ENCODE peak calls at places on chromosomes 1 and 21, in six cellular contexts. One of them, this sample, is unnamed.

GRCh38 chr1:34763142-34763781 is 3.7 kb downstream of the GJB4 start:
- DNase-seq in fibroblast of lung: no peak
- DNase-seq in tibial nerve: no peak
- DNase-seq in heart right ventricle: no peak
- DNase-seq in IMR-90: peak
- DNase-seq in NB4: no peak
- DNase-seq in this sample: no peak

GRCh38 chr1:47416319-47417128 is 439 bp downstream of the FOXE3 start:
- DNase-seq in tibial nerve: no peak
- DNase-seq in IMR-90: no peak
- DNase-seq in fibroblast of lung: no peak
- DNase-seq in heart right ventricle: no peak
- DNase-seq in NB4: no peak
- DNase-seq in this sample: no peak

GRCh38 chr1:21836010-21836409 is 23.9 kb downstream of the LDLRAD2 start:
- DNase-seq in NB4: no peak
- DNase-seq in fibroblast of lung: no peak
- DNase-seq in heart right ventricle: no peak
- DNase-seq in tibial nerve: no peak
- DNase-seq in IMR-90: no peak
- DNase-seq in this sample: no peak

GRCh38 chr1:7893529-7894180 is 40.8 kb upstream of the UTS2 start:
- DNase-seq in heart right ventricle: no peak
- DNase-seq in fibroblast of lung: peak
- DNase-seq in IMR-90: peak
- DNase-seq in NB4: no peak
- DNase-seq in tibial nerve: no peak
- DNase-seq in this sample: no peak

GRCh38 chr1:31651766-31652165 is 7.1 kb upstream of the PEF1 start:
- DNase-seq in IMR-90: no peak
- DNase-seq in fibroblast of lung: no peak
- DNase-seq in NB4: no peak
- DNase-seq in heart right ventricle: no peak
- DNase-seq in tibial nerve: no peak
- DNase-seq in this sample: no peak

GRCh38 chr1:182351790-182352364 is 39.7 kb downstream of the GLUL start:
- DNase-seq in heart right ventricle: no peak
- DNase-seq in IMR-90: no peak
- DNase-seq in NB4: no peak
- DNase-seq in tibial nerve: no peak
- DNase-seq in fibroblast of lung: no peak
- DNase-seq in this sample: no peak

GRCh38 chr1:87093286-87093685 is 178.9 kb downstream of the HS2ST1 start:
- DNase-seq in heart right ventricle: no peak
- DNase-seq in NB4: no peak
- DNase-seq in fibroblast of lung: no peak
- DNase-seq in tibial nerve: no peak
- DNase-seq in IMR-90: peak
- DNase-seq in this sample: no peak

GRCh38 chr1:201348211-201348566 is 29.3 kb downstream of the TNNT2 start:
- DNase-seq in tibial nerve: no peak
- DNase-seq in NB4: peak
- DNase-seq in heart right ventricle: no peak
- DNase-seq in IMR-90: peak
- DNase-seq in fibroblast of lung: peak
- DNase-seq in this sample: peak

GRCh38 chr1:108033486-108034081 is 68.6 kb upstream of the VAV3 start:
- DNase-seq in tibial nerve: no peak
- DNase-seq in fibroblast of lung: peak
- DNase-seq in IMR-90: no peak
- DNase-seq in heart right ventricle: no peak
- DNase-seq in NB4: no peak
- DNase-seq in this sample: no peak

GRCh38 chr1:6016191-6016865 is 24.1 kb upstream of the NPHP4 start:
- DNase-seq in heart right ventricle: no peak
- DNase-seq in fibroblast of lung: no peak
- DNase-seq in NB4: no peak
- DNase-seq in IMR-90: peak
- DNase-seq in tibial nerve: no peak
- DNase-seq in this sample: no peak

GRCh38 chr1:227918736-227919135 is 29.0 kb downstream of the WNT9A start:
- DNase-seq in NB4: no peak
- DNase-seq in tibial nerve: no peak
- DNase-seq in heart right ventricle: no peak
- DNase-seq in IMR-90: no peak
- DNase-seq in fibroblast of lung: no peak
- DNase-seq in this sample: no peak

GRCh38 chr1:51488372-51489050 is 30.6 kb downstream of the EPS15 start:
- DNase-seq in NB4: no peak
- DNase-seq in IMR-90: peak
- DNase-seq in fibroblast of lung: no peak
- DNase-seq in tibial nerve: no peak
- DNase-seq in heart right ventricle: no peak
- DNase-seq in this sample: no peak

GRCh38 chr1:154186177-154186576 is 5.7 kb downstream of the TPM3 start:
- DNase-seq in NB4: peak
- DNase-seq in heart right ventricle: no peak
- DNase-seq in IMR-90: peak
- DNase-seq in fibroblast of lung: peak
- DNase-seq in tibial nerve: no peak
- DNase-seq in this sample: peak

GRCh38 chr1:224923726-224924125 is 5.7 kb upstream of the DNAH14 start:
- DNase-seq in fibroblast of lung: peak
- DNase-seq in IMR-90: no peak
- DNase-seq in tibial nerve: no peak
- DNase-seq in NB4: no peak
- DNase-seq in heart right ventricle: no peak
- DNase-seq in this sample: no peak

GRCh38 chr1:42462828-42463763 is at the start of gene CCDC30:
- DNase-seq in fibroblast of lung: peak
- DNase-seq in tibial nerve: peak
- DNase-seq in heart right ventricle: peak
- DNase-seq in IMR-90: peak
- DNase-seq in NB4: peak
- DNase-seq in this sample: peak

GRCh38 chr1:10575616-10576015 is 100.9 kb downstream of the PEX14 start:
- DNase-seq in IMR-90: peak
- DNase-seq in NB4: no peak
- DNase-seq in heart right ventricle: no peak
- DNase-seq in fibroblast of lung: peak
- DNase-seq in tibial nerve: no peak
- DNase-seq in this sample: no peak

GRCh38 chr1:216210081-216210480 is 213.2 kb downstream of the USH2A start:
- DNase-seq in IMR-90: peak
- DNase-seq in tibial nerve: no peak
- DNase-seq in heart right ventricle: no peak
- DNase-seq in fibroblast of lung: peak
- DNase-seq in NB4: no peak
- DNase-seq in this sample: no peak

GRCh38 chr1:84995484-84996334 is 1.2 kb downstream of the MCOLN2 start:
- DNase-seq in tibial nerve: no peak
- DNase-seq in heart right ventricle: no peak
- DNase-seq in fibroblast of lung: no peak
- DNase-seq in IMR-90: no peak
- DNase-seq in NB4: no peak
- DNase-seq in this sample: no peak

GRCh38 chr1:46198026-46198826 is at the start of gene POMGNT1:
- DNase-seq in heart right ventricle: peak
- DNase-seq in IMR-90: peak
- DNase-seq in NB4: peak
- DNase-seq in fibroblast of lung: peak
- DNase-seq in tibial nerve: peak
- DNase-seq in this sample: peak

DNA sequence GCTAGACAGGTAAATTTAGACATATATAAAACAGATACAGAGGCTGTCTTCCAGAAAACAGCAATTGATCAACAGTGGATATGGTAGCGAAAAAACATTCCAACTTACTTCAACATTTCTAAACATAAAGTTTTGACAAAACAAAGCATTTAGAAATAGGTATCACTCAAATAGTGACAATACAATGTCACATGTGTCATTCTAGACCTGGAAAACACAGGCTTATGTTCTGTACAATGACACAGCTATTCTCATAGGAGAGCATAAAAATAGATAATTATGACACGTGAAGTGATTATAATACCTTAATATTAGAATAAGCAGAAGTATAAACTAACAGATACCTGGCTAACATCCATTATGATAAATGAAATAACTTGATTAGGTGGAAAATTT is 8.0 kb upstream of the DCAF6 start:
- DNase-seq in IMR-90: no peak
- DNase-seq in heart right ventricle: no peak
- DNase-seq in tibial nerve: no peak
- DNase-seq in fibroblast of lung: no peak
- DNase-seq in NB4: no peak
- DNase-seq in this sample: no peak
- TF ChIP-seq CTCF in IMR-90: no peak
- TF ChIP-seq CTCF in heart right ventricle: no peak
- TF ChIP-seq CTCF in tibial nerve: no peak
- TF ChIP-seq CTCF in fibroblast of lung: no peak
- TF ChIP-seq CTCF in NB4: no peak
- TF ChIP-seq CTCF in this sample: no peak

GRCh38 chr21:42364304-42364865 is 1.9 kb downstream of the TFF1 start:
- DNase-seq in heart right ventricle: no peak
- DNase-seq in fibroblast of lung: no peak
- DNase-seq in IMR-90: no peak
- DNase-seq in NB4: peak
- DNase-seq in tibial nerve: no peak
- DNase-seq in this sample: peak

GRCh38 chr21:42369821-42370220 is 3.5 kb upstream of the TFF1 start:
- DNase-seq in IMR-90: no peak
- DNase-seq in heart right ventricle: no peak
- DNase-seq in fibroblast of lung: no peak
- DNase-seq in NB4: no peak
- DNase-seq in tibial nerve: no peak
- DNase-seq in this sample: no peak

GRCh38 chr21:42366292-42367010 is at the start of gene TFF1:
- DNase-seq in fibroblast of lung: no peak
- DNase-seq in NB4: no peak
- DNase-seq in heart right ventricle: no peak
- DNase-seq in tibial nerve: no peak
- DNase-seq in IMR-90: peak
- DNase-seq in this sample: peak

GRCh38 chr21:42365770-42366169 is 565 bp downstream of the TFF1 start:
- DNase-seq in fibroblast of lung: no peak
- DNase-seq in heart right ventricle: no peak
- DNase-seq in IMR-90: no peak
- DNase-seq in NB4: no peak
- DNase-seq in tibial nerve: no peak
- DNase-seq in this sample: no peak

DNA sequence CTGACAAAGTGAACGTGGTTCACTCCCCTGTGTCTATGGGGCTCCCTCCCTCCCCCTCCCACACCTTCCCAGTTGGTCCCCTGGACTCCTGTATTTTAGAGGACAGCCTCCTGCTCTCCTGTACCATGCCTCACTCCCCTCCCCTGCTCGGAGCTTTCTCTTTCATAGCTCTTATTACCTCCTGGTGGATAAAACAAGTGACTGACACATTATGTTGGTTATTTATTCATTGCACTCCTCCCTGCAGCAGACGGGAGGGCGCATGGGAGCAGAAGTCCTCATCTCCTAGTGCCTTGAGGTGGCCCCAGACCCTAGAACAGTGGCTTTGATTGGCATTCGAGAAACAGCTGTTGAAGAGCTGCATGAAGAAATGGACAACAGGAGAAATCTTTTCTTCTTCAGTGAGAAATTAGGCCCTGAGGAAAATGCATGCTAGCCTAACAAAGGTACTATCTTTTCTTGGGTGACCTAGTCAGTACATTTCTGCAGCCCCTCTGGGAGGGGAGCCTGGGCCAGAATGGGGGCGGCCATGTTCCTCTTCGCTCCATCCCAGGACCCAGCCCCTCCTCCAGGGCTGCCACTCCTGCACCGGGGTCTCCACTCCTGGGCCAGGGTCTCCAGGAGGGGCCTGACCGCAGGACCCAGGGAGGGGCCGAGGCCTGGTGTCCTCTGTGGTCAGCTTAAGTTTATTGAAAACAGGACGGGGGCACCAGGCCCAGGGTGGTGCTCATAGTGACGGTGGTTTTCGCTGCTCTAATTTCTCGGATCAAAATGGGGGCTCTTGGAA is 1.2 kb upstream of the TFF1 start:
- DNase-seq in heart right ventricle: no peak
- DNase-seq in NB4: no peak
- DNase-seq in IMR-90: no peak
- DNase-seq in tibial nerve: no peak
- DNase-seq in fibroblast of lung: no peak
- DNase-seq in this sample: no peak
- H3K4me3 ChIP-seq in heart right ventricle: no peak
- H3K4me3 ChIP-seq in NB4: no peak
- H3K4me3 ChIP-seq in IMR-90: no peak
- H3K4me3 ChIP-seq in tibial nerve: no peak
- H3K4me3 ChIP-seq in fibroblast of lung: no peak
- H3K4me3 ChIP-seq in this sample: peak

GRCh38 chr21:31133243-31133830 is 95.1 kb upstream of the KRTAP19-8 start:
- DNase-seq in heart right ventricle: no peak
- DNase-seq in fibroblast of lung: no peak
- DNase-seq in IMR-90: no peak
- DNase-seq in tibial nerve: no peak
- DNase-seq in NB4: no peak
- DNase-seq in this sample: no peak

GRCh38 chr21:31140025-31140424 is 101.7 kb upstream of the KRTAP19-8 start:
- DNase-seq in IMR-90: no peak
- DNase-seq in fibroblast of lung: no peak
- DNase-seq in NB4: no peak
- DNase-seq in heart right ventricle: no peak
- DNase-seq in tibial nerve: no peak
- DNase-seq in this sample: no peak

GRCh38 chr21:31135536-31136184 is 97.4 kb upstream of the KRTAP19-8 start:
- DNase-seq in NB4: peak
- DNase-seq in tibial nerve: no peak
- DNase-seq in fibroblast of lung: no peak
- DNase-seq in IMR-90: no peak
- DNase-seq in heart right ventricle: no peak
- DNase-seq in this sample: no peak

GRCh38 chr21:31137951-31138350 is 99.7 kb upstream of the KRTAP19-8 start:
- DNase-seq in IMR-90: no peak
- DNase-seq in heart right ventricle: no peak
- DNase-seq in fibroblast of lung: no peak
- DNase-seq in tibial nerve: no peak
- DNase-seq in NB4: peak
- DNase-seq in this sample: no peak

DNA sequence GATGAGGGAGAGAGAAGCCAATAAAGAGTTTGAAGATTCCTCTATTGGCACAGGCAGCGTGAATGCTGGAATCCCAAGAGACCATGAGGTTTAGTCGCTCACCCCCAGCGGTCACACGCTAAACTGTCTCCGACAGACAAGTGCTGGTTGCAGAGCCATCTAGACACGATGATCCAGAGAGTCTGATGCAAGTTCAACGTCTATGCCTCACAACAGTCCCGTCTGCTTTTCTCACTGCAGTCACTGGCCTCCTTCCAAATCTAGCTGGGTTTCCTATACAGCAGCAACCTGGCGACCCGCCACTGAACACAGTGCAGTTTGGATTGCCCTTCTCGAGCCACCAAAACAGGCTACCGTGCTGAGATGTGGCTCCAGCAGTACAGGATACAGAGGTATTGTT is 98.6 kb upstream of the KRTAP19-8 start:
- DNase-seq in NB4: peak
- DNase-seq in tibial nerve: no peak
- DNase-seq in fibroblast of lung: peak
- DNase-seq in heart right ventricle: no peak
- DNase-seq in IMR-90: peak
- DNase-seq in this sample: no peak
- TF ChIP-seq CTCF in NB4: peak
- TF ChIP-seq CTCF in tibial nerve: no peak
- TF ChIP-seq CTCF in fibroblast of lung: no peak
- TF ChIP-seq CTCF in heart right ventricle: no peak
- TF ChIP-seq CTCF in IMR-90: no peak
- TF ChIP-seq CTCF in this sample: no peak

GRCh38 chr1:110048923-110049601 is 14.6 kb downstream of the STRIP1 start:
- DNase-seq in NB4: no peak
- DNase-seq in tibial nerve: no peak
- DNase-seq in heart right ventricle: no peak
- DNase-seq in IMR-90: no peak
- DNase-seq in fibroblast of lung: no peak
- DNase-seq in this sample: no peak
- H3K4me3 ChIP-seq in NB4: no peak
- H3K4me3 ChIP-seq in tibial nerve: no peak
- H3K4me3 ChIP-seq in heart right ventricle: no peak
- H3K4me3 ChIP-seq in IMR-90: no peak
- H3K4me3 ChIP-seq in fibroblast of lung: no peak
- H3K4me3 ChIP-seq in this sample: no peak

This sample was measured in WERI-Rb-1.